ENCODE peak calls at places on chromosomes 16 and 17, in six cellular contexts. One of them, this sample, is unnamed. For H3K4me1 and H3K27me3, the result is how much of the 10 kb centered on the place peaks cover.

GRCh38 chr16:749010-749409 is 8.2 kb upstream of the CIAO3 start:
- DNase-seq in right lobe of liver: no peak
- DNase-seq in ovary: no peak
- DNase-seq in heart left ventricle: no peak
- DNase-seq in heart right ventricle: no peak
- DNase-seq in neural progenitor cell: no peak
- DNase-seq in this sample: no peak

GRCh38 chr17:1485311-1485747 is 7.2 kb downstream of the MYO1C start:
- DNase-seq in right lobe of liver: no peak
- DNase-seq in ovary: peak
- DNase-seq in heart left ventricle: peak
- DNase-seq in heart right ventricle: peak
- DNase-seq in neural progenitor cell: peak
- DNase-seq in this sample: peak

GRCh38 chr17:32341141-32341856 is 674 bp downstream of the C17orf75 start:
- DNase-seq in right lobe of liver: no peak
- DNase-seq in ovary: no peak
- DNase-seq in heart left ventricle: no peak
- DNase-seq in heart right ventricle: no peak
- DNase-seq in neural progenitor cell: no peak
- DNase-seq in this sample: no peak

GRCh38 chr17:46044989-46045388 is 45.9 kb downstream of the STH start:
- DNase-seq in right lobe of liver: no peak
- DNase-seq in ovary: no peak
- DNase-seq in heart left ventricle: no peak
- DNase-seq in heart right ventricle: no peak
- DNase-seq in neural progenitor cell: no peak
- DNase-seq in this sample: no peak

GRCh38 chr16:66691234-66691633 is 5.3 kb downstream of the CMTM4 start:
- DNase-seq in right lobe of liver: no peak
- DNase-seq in ovary: no peak
- DNase-seq in heart left ventricle: no peak
- DNase-seq in heart right ventricle: no peak
- DNase-seq in neural progenitor cell: no peak
- DNase-seq in this sample: no peak

GRCh38 chr17:41785091-41785875 is 1.2 kb downstream of the JUP start:
- DNase-seq in right lobe of liver: no peak
- DNase-seq in ovary: no peak
- DNase-seq in heart left ventricle: no peak
- DNase-seq in heart right ventricle: peak
- DNase-seq in neural progenitor cell: peak
- DNase-seq in this sample: no peak

GRCh38 chr17:32264140-32264799 is 1.4 kb upstream of the RHBDL3 start:
- DNase-seq in right lobe of liver: no peak
- DNase-seq in ovary: no peak
- DNase-seq in heart left ventricle: no peak
- DNase-seq in heart right ventricle: no peak
- DNase-seq in neural progenitor cell: peak
- DNase-seq in this sample: no peak

GRCh38 chr16:88726408-88726749 is 20.1 kb downstream of the CTU2 start:
- DNase-seq in right lobe of liver: no peak
- DNase-seq in ovary: no peak
- DNase-seq in heart left ventricle: no peak
- DNase-seq in heart right ventricle: no peak
- DNase-seq in neural progenitor cell: no peak
- DNase-seq in this sample: no peak

GRCh38 chr17:43713494-43714162 is 45.0 kb downstream of the SOST start:
- DNase-seq in right lobe of liver: no peak
- DNase-seq in ovary: no peak
- DNase-seq in heart left ventricle: peak
- DNase-seq in heart right ventricle: peak
- DNase-seq in neural progenitor cell: peak
- DNase-seq in this sample: peak
- TF ChIP-seq CTCF in right lobe of liver: no peak
- TF ChIP-seq CTCF in ovary: no peak
- TF ChIP-seq CTCF in heart left ventricle: no peak
- TF ChIP-seq CTCF in heart right ventricle: no peak
- TF ChIP-seq CTCF in neural progenitor cell: no peak
- TF ChIP-seq CTCF in this sample: no peak

GRCh38 chr16:85627835-85628556 is 14.9 kb downstream of the GSE1 start:
- DNase-seq in right lobe of liver: no peak
- DNase-seq in ovary: no peak
- DNase-seq in heart left ventricle: peak
- DNase-seq in heart right ventricle: peak
- DNase-seq in neural progenitor cell: no peak
- DNase-seq in this sample: no peak

GRCh38 chr16:85627102-85627834 is 14.1 kb downstream of the GSE1 start:
- DNase-seq in right lobe of liver: no peak
- DNase-seq in ovary: no peak
- DNase-seq in heart left ventricle: no peak
- DNase-seq in heart right ventricle: no peak
- DNase-seq in neural progenitor cell: no peak
- DNase-seq in this sample: no peak

GRCh38 chr16:85625053-85625452 is 11.9 kb downstream of the GSE1 start:
- DNase-seq in right lobe of liver: no peak
- DNase-seq in ovary: no peak
- DNase-seq in heart left ventricle: no peak
- DNase-seq in heart right ventricle: no peak
- DNase-seq in neural progenitor cell: no peak
- DNase-seq in this sample: no peak

GRCh38 chr16:85625485-85626117 is 12.5 kb downstream of the GSE1 start:
- DNase-seq in right lobe of liver: no peak
- DNase-seq in ovary: no peak
- DNase-seq in heart left ventricle: no peak
- DNase-seq in heart right ventricle: no peak
- DNase-seq in neural progenitor cell: no peak
- DNase-seq in this sample: no peak

DNA sequence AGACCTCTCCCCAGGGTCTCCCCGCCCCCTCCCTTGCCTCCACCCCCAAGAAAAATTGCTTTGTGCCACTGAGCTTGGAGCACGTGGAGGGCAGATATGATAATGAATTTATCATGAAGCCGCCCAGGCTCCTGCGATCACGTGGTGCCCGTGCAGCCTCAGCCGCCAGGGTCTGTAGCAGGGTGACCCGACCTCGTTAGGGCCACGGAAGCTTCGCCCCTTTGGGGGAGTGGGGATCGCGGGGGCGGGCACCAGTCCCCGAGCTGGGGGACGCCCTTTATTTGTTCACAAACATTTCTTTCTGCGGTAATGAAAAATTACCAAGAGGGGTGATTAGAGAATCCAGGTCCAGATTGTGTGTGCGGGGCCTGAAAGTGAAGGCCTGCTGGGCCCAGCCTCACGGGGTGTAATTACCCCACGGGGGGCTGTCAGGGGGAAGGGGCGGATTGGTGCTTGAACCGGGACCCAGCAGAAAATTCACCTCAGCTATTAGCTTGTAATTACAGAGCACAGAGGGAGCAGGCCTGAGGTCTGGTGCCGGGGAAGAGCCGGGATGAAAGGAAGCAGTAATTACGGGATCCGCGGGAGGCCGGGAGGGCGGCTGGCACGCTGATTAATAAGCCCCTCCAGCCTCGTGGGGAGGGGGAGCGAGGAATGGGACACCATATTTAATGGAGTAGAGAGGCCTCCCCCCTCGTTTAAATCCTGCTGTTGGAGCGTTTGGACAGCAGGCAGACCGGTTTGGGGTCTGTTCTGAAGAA is 13.2 kb downstream of the GSE1 start:
- DNase-seq in right lobe of liver: no peak
- DNase-seq in ovary: no peak
- DNase-seq in heart left ventricle: no peak
- DNase-seq in heart right ventricle: no peak
- DNase-seq in neural progenitor cell: peak
- DNase-seq in this sample: no peak
- H3K4me1 ChIP-seq in right lobe of liver: under half
- H3K4me1 ChIP-seq in ovary: under half
- H3K4me1 ChIP-seq in heart left ventricle: half or more
- H3K4me1 ChIP-seq in heart right ventricle: under half
- H3K4me1 ChIP-seq in neural progenitor cell: under half
- H3K4me1 ChIP-seq in this sample: under half

DNA sequence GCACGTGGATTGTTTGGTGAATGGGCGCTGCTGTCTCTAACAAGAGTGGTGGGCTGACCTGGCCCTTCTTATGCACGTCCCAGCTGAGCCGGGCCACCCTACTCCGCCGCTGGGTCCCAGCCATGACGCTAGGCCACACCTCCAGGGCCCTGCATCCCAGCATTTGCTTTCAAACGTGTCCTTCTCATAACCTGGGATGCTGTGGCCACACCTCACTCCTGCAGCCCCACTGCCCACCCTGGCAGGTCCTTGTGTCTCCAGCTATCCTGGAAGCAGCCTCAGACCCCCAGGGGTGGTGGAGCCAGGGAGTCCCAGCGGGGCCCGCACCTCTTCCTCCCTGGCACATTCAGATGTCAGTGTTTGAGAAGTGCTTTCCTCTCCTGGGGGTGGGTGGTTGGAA is 168.6 kb downstream of the IRF8 start:
- DNase-seq in right lobe of liver: no peak
- DNase-seq in ovary: no peak
- DNase-seq in heart left ventricle: no peak
- DNase-seq in heart right ventricle: no peak
- DNase-seq in neural progenitor cell: no peak
- DNase-seq in this sample: peak
- H3K27me3 ChIP-seq in right lobe of liver: under half
- H3K27me3 ChIP-seq in ovary: under half
- H3K27me3 ChIP-seq in heart left ventricle: under half
- H3K27me3 ChIP-seq in heart right ventricle: under half
- H3K27me3 ChIP-seq in neural progenitor cell: under half
- H3K27me3 ChIP-seq in this sample: under half

GRCh38 chr17:44585315-44585714 is 28.0 kb downstream of the FZD2 start:
- DNase-seq in right lobe of liver: no peak
- DNase-seq in ovary: no peak
- DNase-seq in heart left ventricle: no peak
- DNase-seq in heart right ventricle: no peak
- DNase-seq in neural progenitor cell: no peak
- DNase-seq in this sample: no peak

GRCh38 chr17:44578947-44579346 is 21.7 kb downstream of the FZD2 start:
- DNase-seq in right lobe of liver: no peak
- DNase-seq in ovary: no peak
- DNase-seq in heart left ventricle: no peak
- DNase-seq in heart right ventricle: no peak
- DNase-seq in neural progenitor cell: no peak
- DNase-seq in this sample: peak

GRCh38 chr17:44587339-44587738 is 30.1 kb downstream of the FZD2 start:
- DNase-seq in right lobe of liver: no peak
- DNase-seq in ovary: peak
- DNase-seq in heart left ventricle: peak
- DNase-seq in heart right ventricle: peak
- DNase-seq in neural progenitor cell: no peak
- DNase-seq in this sample: no peak

GRCh38 chr17:44584498-44584897 is 27.2 kb downstream of the FZD2 start:
- DNase-seq in right lobe of liver: no peak
- DNase-seq in ovary: no peak
- DNase-seq in heart left ventricle: peak
- DNase-seq in heart right ventricle: peak
- DNase-seq in neural progenitor cell: no peak
- DNase-seq in this sample: no peak

DNA sequence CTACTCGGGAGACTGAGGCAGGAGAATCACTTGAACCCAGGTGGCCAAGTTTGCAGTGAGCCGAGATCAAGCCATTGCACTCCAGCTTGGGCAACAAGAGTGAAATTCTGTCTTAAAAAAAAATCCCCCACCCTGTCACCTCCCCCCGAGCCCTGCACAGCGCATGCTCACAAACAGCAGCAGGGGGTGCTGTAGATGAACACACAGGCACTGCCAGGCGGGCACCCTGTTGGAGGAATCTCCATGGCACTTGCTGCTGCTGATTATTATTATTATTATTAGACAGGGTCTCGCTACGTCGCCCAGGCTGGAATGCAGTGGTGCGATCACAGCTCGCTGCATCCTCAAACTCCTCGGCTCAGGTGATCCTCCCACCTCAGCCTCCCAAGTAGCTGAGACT is 24.6 kb downstream of the FZD2 start:
- DNase-seq in right lobe of liver: no peak
- DNase-seq in ovary: no peak
- DNase-seq in heart left ventricle: no peak
- DNase-seq in heart right ventricle: no peak
- DNase-seq in neural progenitor cell: peak
- DNase-seq in this sample: no peak
- TF ChIP-seq CTCF in right lobe of liver: no peak
- TF ChIP-seq CTCF in ovary: no peak
- TF ChIP-seq CTCF in heart left ventricle: no peak
- TF ChIP-seq CTCF in heart right ventricle: no peak
- TF ChIP-seq CTCF in neural progenitor cell: peak
- TF ChIP-seq CTCF in this sample: no peak

GRCh38 chr16:4169415-4169814 is 53.2 kb upstream of the ADCY9 start:
- DNase-seq in right lobe of liver: no peak
- DNase-seq in ovary: no peak
- DNase-seq in heart left ventricle: no peak
- DNase-seq in heart right ventricle: no peak
- DNase-seq in neural progenitor cell: no peak
- DNase-seq in this sample: no peak
- H3K4me1 ChIP-seq in right lobe of liver: under half
- H3K4me1 ChIP-seq in ovary: under half
- H3K4me1 ChIP-seq in heart left ventricle: under half
- H3K4me1 ChIP-seq in heart right ventricle: under half
- H3K4me1 ChIP-seq in neural progenitor cell: under half
- H3K4me1 ChIP-seq in this sample: under half

GRCh38 chr17:17036520-17036998 is 5.7 kb upstream of the MPRIP start:
- DNase-seq in right lobe of liver: no peak
- DNase-seq in ovary: no peak
- DNase-seq in heart left ventricle: peak
- DNase-seq in heart right ventricle: no peak
- DNase-seq in neural progenitor cell: no peak
- DNase-seq in this sample: peak
- H3K27me3 ChIP-seq in right lobe of liver: under half
- H3K27me3 ChIP-seq in ovary: under half
- H3K27me3 ChIP-seq in heart left ventricle: under half
- H3K27me3 ChIP-seq in heart right ventricle: under half
- H3K27me3 ChIP-seq in neural progenitor cell: under half
- H3K27me3 ChIP-seq in this sample: under half

This sample was measured in spleen.